ENCODE peak calls at places on chromosomes 7 and 10, in five cellular contexts. R is left colon, T is kidney tubule cell, C is AG04449, M is HuH-7.5. F is an unnamed sample.

GRCh38 chr10:14478201-14478600 is 147.5 kb upstream of the FRMD4A start:
- DNase-seq in R (no peak), T (no peak), C (no peak), M (no peak), F (no peak)

GRCh38 chr7:70143089-70144044 is 545.1 kb downstream of the AUTS2 start:
- DNase-seq in R (no peak), T (no peak), C (peak), M (no peak), F (no peak)

GRCh38 chr7:31747553-31747952 is 60.5 kb downstream of the PPP1R17 start:
- DNase-seq in R (no peak), T (peak), C (no peak), M (no peak), F (no peak)

GRCh38 chr10:95664543-95664942 is 8.0 kb upstream of the ALDH18A1 start:
- DNase-seq in R (no peak), T (no peak), C (no peak), M (no peak), F (no peak)

GRCh38 chr10:7411671-7412481 is 1.0 kb upstream of the SFMBT2 start:
- DNase-seq in R (no peak), T (no peak), C (no peak), M (no peak), F (no peak)

GRCh38 chr7:93914581-93915066 is 6.9 kb upstream of the GNG11 start:
- DNase-seq in R (no peak), T (peak), C (no peak), M (no peak), F (no peak)

GRCh38 chr7:38312776-38313175 is 39.3 kb upstream of the TARP start:
- DNase-seq in R (no peak), T (no peak), C (no peak), M (no peak), F (no peak)

GRCh38 chr7:24854866-24855265 is 97.6 kb upstream of the GSDME start:
- DNase-seq in R (no peak), T (no peak), C (peak), M (no peak), F (no peak)

GRCh38 chr10:132600416-132600815 is 62.8 kb downstream of the INPP5A start:
- DNase-seq in R (no peak), T (no peak), C (no peak), M (no peak), F (no peak)

GRCh38 chr7:43631559-43631958 is 48.7 kb downstream of the STK17A start:
- DNase-seq in R (no peak), T (no peak), C (no peak), M (no peak), F (no peak)

GRCh38 chr7:155884225-155885161 is 72.2 kb upstream of the SHH start:
- DNase-seq in R (peak), T (no peak), C (no peak), M (no peak), F (no peak)

GRCh38 chr10:32582946-32583345 is 137.0 kb downstream of the CCDC7 start:
- DNase-seq in R (no peak), T (no peak), C (no peak), M (no peak), F (no peak)

GRCh38 chr7:123296965-123297364 is 97.2 kb upstream of the SLC13A1 start:
- DNase-seq in R (no peak), T (no peak), C (no peak), M (no peak), F (no peak)

GRCh38 chr10:87740232-87740631 is 77.8 kb downstream of the ATAD1 start:
- DNase-seq in R (no peak), T (peak), C (peak), M (no peak), F (peak)

GRCh38 chr7:95501261-95501816 is 15.6 kb downstream of the ASB4 start:
- DNase-seq in R (no peak), T (peak), C (no peak), M (no peak), F (no peak)

GRCh38 chr7:111802194-111802785 is 240.0 kb upstream of the IMMP2L start:
- DNase-seq in R (no peak), T (no peak), C (no peak), M (no peak), F (no peak)

GRCh38 chr7:29138588-29138987 is 7.7 kb downstream of the CPVL start:
- DNase-seq in R (no peak), T (peak), C (no peak), M (no peak), F (no peak)

GRCh38 chr10:119608316-119609155 is 11.8 kb upstream of the TIAL1 start:
- DNase-seq in R (peak), T (peak), C (no peak), M (peak), F (no peak)

GRCh38 chr7:158005531-158005930 is 582.1 kb downstream of the PTPRN2 start:
- DNase-seq in R (no peak), T (no peak), C (no peak), M (no peak), F (no peak)

GRCh38 chr7:158356454-158356853 is 231.2 kb downstream of the PTPRN2 start:
- DNase-seq in R (no peak), T (no peak), C (no peak), M (no peak), F (no peak)

GRCh38 chr7:132251327-132251659 is 325.0 kb downstream of the PLXNA4 start:
- DNase-seq in R (peak), T (peak), C (no peak), M (peak), F (no peak)

GRCh38 chr7:28142650-28143049 is 37.9 kb downstream of the JAZF1 start:
- DNase-seq in R (no peak), T (no peak), C (no peak), M (no peak), F (no peak)

GRCh38 chr7:69334706-69335105 is 263.6 kb upstream of the AUTS2 start:
- DNase-seq in R (no peak), T (no peak), C (no peak), M (no peak), F (no peak)

GRCh38 chr7:22121702-22122474 is 176.2 kb upstream of the CDCA7L start:
- DNase-seq in R (no peak), T (no peak), C (no peak), M (no peak), F (no peak)

GRCh38 chr10:89382757-89383156 is 4.9 kb downstream of the IFIT1B start:
- DNase-seq in R (no peak), T (no peak), C (no peak), M (no peak), F (no peak)

GRCh38 chr10:88852327-88852726 is 683 bp upstream of the ANKRD22 start:
- DNase-seq in R (no peak), T (no peak), C (no peak), M (no peak), F (no peak)

GRCh38 chr10:120732643-120733313 is 118.4 kb upstream of the WDR11 start:
- DNase-seq in R (no peak), T (no peak), C (no peak), M (no peak), F (no peak)

GRCh38 chr7:44959956-44960640 is 18.7 kb downstream of the MYO1G start:
- DNase-seq in R (no peak), T (no peak), C (no peak), M (no peak), F (no peak)

GRCh38 chr7:69782917-69783684 is 184.8 kb downstream of the AUTS2 start:
- DNase-seq in R (peak), T (no peak), C (no peak), M (no peak), F (no peak)

GRCh38 chr7:22123139-22123538 is 177.4 kb upstream of the CDCA7L start:
- DNase-seq in R (no peak), T (no peak), C (no peak), M (no peak), F (no peak)

GRCh38 chr10:79322616-79323566 is 24.4 kb upstream of the PPIF start:
- DNase-seq in R (peak), T (peak), C (no peak), M (no peak), F (peak)

GRCh38 chr10:17782921-17783665 is 26.1 kb upstream of the MRC1 start:
- DNase-seq in R (no peak), T (peak), C (no peak), M (no peak), F (no peak)

GRCh38 chr7:37643876-37644275 is 39.7 kb upstream of the GPR141 start:
- DNase-seq in R (no peak), T (no peak), C (no peak), M (no peak), F (no peak)

GRCh38 chr10:72952901-72953223 is 1.7 kb downstream of the PLA2G12B start:
- DNase-seq in R (no peak), T (no peak), C (no peak), M (no peak), F (no peak)